ENCODE peak calls at places on chromosomes 13 and 19, in nine cellular contexts. One of them, this sample, is unnamed.

GRCh38 chr19:15284896-15285295 is 47.4 kb downstream of the BRD4 start:
- DNase-seq in psoas muscle: no peak
- DNase-seq in tibial artery: no peak
- DNase-seq in left ventricle myocardium inferior: no peak
- DNase-seq in AG09319: no peak
- DNase-seq in kidney epithelial cell: no peak
- DNase-seq in brain microvascular endothelial cell: no peak
- DNase-seq in endothelial cell of umbilical vein: no peak
- DNase-seq in fibroblast of pulmonary artery: no peak
- DNase-seq in this sample: no peak

GRCh38 chr19:36488118-36488815 is 1.1 kb downstream of the ZNF566 start:
- DNase-seq in psoas muscle: no peak
- DNase-seq in tibial artery: no peak
- DNase-seq in left ventricle myocardium inferior: no peak
- DNase-seq in AG09319: no peak
- DNase-seq in kidney epithelial cell: no peak
- DNase-seq in brain microvascular endothelial cell: no peak
- DNase-seq in endothelial cell of umbilical vein: no peak
- DNase-seq in fibroblast of pulmonary artery: no peak
- DNase-seq in this sample: no peak

GRCh38 chr19:47176627-47177090 is 46.0 kb downstream of the SAE1 start:
- DNase-seq in psoas muscle: no peak
- DNase-seq in tibial artery: peak; percentile 37
- DNase-seq in left ventricle myocardium inferior: no peak
- DNase-seq in AG09319: peak; percentile 75
- DNase-seq in kidney epithelial cell: peak; percentile 44
- DNase-seq in brain microvascular endothelial cell: peak; percentile 96
- DNase-seq in endothelial cell of umbilical vein: peak; percentile 100
- DNase-seq in fibroblast of pulmonary artery: peak; percentile 96
- DNase-seq in this sample: no peak

GRCh38 chr13:74771964-74772363 is 637.8 kb upstream of the KLF12 start:
- DNase-seq in psoas muscle: no peak
- DNase-seq in tibial artery: no peak
- DNase-seq in left ventricle myocardium inferior: no peak
- DNase-seq in AG09319: no peak
- DNase-seq in kidney epithelial cell: peak; percentile 31
- DNase-seq in brain microvascular endothelial cell: peak; percentile 57
- DNase-seq in endothelial cell of umbilical vein: no peak
- DNase-seq in fibroblast of pulmonary artery: peak; percentile 78
- DNase-seq in this sample: no peak

GRCh38 chr19:15289673-15290072 is 42.7 kb downstream of the BRD4 start:
- DNase-seq in psoas muscle: no peak
- DNase-seq in tibial artery: no peak
- DNase-seq in left ventricle myocardium inferior: no peak
- DNase-seq in AG09319: no peak
- DNase-seq in kidney epithelial cell: no peak
- DNase-seq in brain microvascular endothelial cell: no peak
- DNase-seq in endothelial cell of umbilical vein: no peak
- DNase-seq in fibroblast of pulmonary artery: no peak
- DNase-seq in this sample: no peak

GRCh38 chr13:100789481-100789880 is 114.9 kb upstream of the TMTC4 start:
- DNase-seq in psoas muscle: no peak
- DNase-seq in tibial artery: no peak
- DNase-seq in left ventricle myocardium inferior: no peak
- DNase-seq in AG09319: no peak
- DNase-seq in kidney epithelial cell: no peak
- DNase-seq in brain microvascular endothelial cell: peak; percentile 6
- DNase-seq in endothelial cell of umbilical vein: peak; percentile 5
- DNase-seq in fibroblast of pulmonary artery: peak; percentile 46
- DNase-seq in this sample: no peak

GRCh38 chr13:73403362-73404150 is 344.8 kb downstream of the KLF5 start:
- DNase-seq in psoas muscle: no peak
- DNase-seq in tibial artery: no peak
- DNase-seq in left ventricle myocardium inferior: no peak
- DNase-seq in AG09319: no peak
- DNase-seq in kidney epithelial cell: no peak
- DNase-seq in brain microvascular endothelial cell: no peak
- DNase-seq in endothelial cell of umbilical vein: no peak
- DNase-seq in fibroblast of pulmonary artery: no peak
- DNase-seq in this sample: no peak

GRCh38 chr19:17743874-17744273 is 7.4 kb upstream of the FCHO1 start:
- DNase-seq in psoas muscle: no peak
- DNase-seq in tibial artery: no peak
- DNase-seq in left ventricle myocardium inferior: no peak
- DNase-seq in AG09319: no peak
- DNase-seq in kidney epithelial cell: no peak
- DNase-seq in brain microvascular endothelial cell: peak; percentile 16
- DNase-seq in endothelial cell of umbilical vein: peak; percentile 40
- DNase-seq in fibroblast of pulmonary artery: peak; percentile 76
- DNase-seq in this sample: no peak

GRCh38 chr19:49881672-49882394 is 4.3 kb downstream of the TBC1D17 start:
- DNase-seq in psoas muscle: no peak
- DNase-seq in tibial artery: no peak
- DNase-seq in left ventricle myocardium inferior: no peak
- DNase-seq in AG09319: no peak
- DNase-seq in kidney epithelial cell: no peak
- DNase-seq in brain microvascular endothelial cell: no peak
- DNase-seq in endothelial cell of umbilical vein: no peak
- DNase-seq in fibroblast of pulmonary artery: peak; percentile 30
- DNase-seq in this sample: no peak

GRCh38 chr19:46412034-46412982 is 1.1 kb downstream of the CCDC8 start:
- DNase-seq in psoas muscle: peak; percentile 20
- DNase-seq in tibial artery: no peak
- DNase-seq in left ventricle myocardium inferior: no peak
- DNase-seq in AG09319: no peak
- DNase-seq in kidney epithelial cell: no peak
- DNase-seq in brain microvascular endothelial cell: no peak
- DNase-seq in endothelial cell of umbilical vein: no peak
- DNase-seq in fibroblast of pulmonary artery: no peak
- DNase-seq in this sample: no peak

GRCh38 chr13:73602295-73602694 is 531.9 kb downstream of the KLF12 start:
- DNase-seq in psoas muscle: no peak
- DNase-seq in tibial artery: no peak
- DNase-seq in left ventricle myocardium inferior: no peak
- DNase-seq in AG09319: no peak
- DNase-seq in kidney epithelial cell: no peak
- DNase-seq in brain microvascular endothelial cell: peak; percentile 2
- DNase-seq in endothelial cell of umbilical vein: no peak
- DNase-seq in fibroblast of pulmonary artery: peak; percentile 29
- DNase-seq in this sample: no peak

GRCh38 chr19:7636317-7636690 is 606 bp upstream of the STXBP2 start:
- DNase-seq in psoas muscle: no peak
- DNase-seq in tibial artery: no peak
- DNase-seq in left ventricle myocardium inferior: no peak
- DNase-seq in AG09319: no peak
- DNase-seq in kidney epithelial cell: no peak
- DNase-seq in brain microvascular endothelial cell: no peak
- DNase-seq in endothelial cell of umbilical vein: no peak
- DNase-seq in fibroblast of pulmonary artery: no peak
- DNase-seq in this sample: no peak

GRCh38 chr13:93709511-93710244 is 483.1 kb downstream of the GPC6 start:
- DNase-seq in psoas muscle: no peak
- DNase-seq in tibial artery: no peak
- DNase-seq in left ventricle myocardium inferior: no peak
- DNase-seq in AG09319: peak; percentile 29
- DNase-seq in kidney epithelial cell: no peak
- DNase-seq in brain microvascular endothelial cell: no peak
- DNase-seq in endothelial cell of umbilical vein: no peak
- DNase-seq in fibroblast of pulmonary artery: no peak
- DNase-seq in this sample: no peak

GRCh38 chr19:14218615-14219330 is 12.8 kb upstream of the ADGRL1 start:
- DNase-seq in psoas muscle: no peak
- DNase-seq in tibial artery: no peak
- DNase-seq in left ventricle myocardium inferior: no peak
- DNase-seq in AG09319: no peak
- DNase-seq in kidney epithelial cell: no peak
- DNase-seq in brain microvascular endothelial cell: no peak
- DNase-seq in endothelial cell of umbilical vein: no peak
- DNase-seq in fibroblast of pulmonary artery: peak; percentile 46
- DNase-seq in this sample: no peak

GRCh38 chr13:26660185-26660584 is 100.4 kb downstream of the GPR12 start:
- DNase-seq in psoas muscle: no peak
- DNase-seq in tibial artery: no peak
- DNase-seq in left ventricle myocardium inferior: no peak
- DNase-seq in AG09319: no peak
- DNase-seq in kidney epithelial cell: no peak
- DNase-seq in brain microvascular endothelial cell: no peak
- DNase-seq in endothelial cell of umbilical vein: no peak
- DNase-seq in fibroblast of pulmonary artery: no peak
- DNase-seq in this sample: no peak

GRCh38 chr13:102400619-102401125 is 1.2 kb downstream of the FGF14 start:
- DNase-seq in psoas muscle: peak; percentile 29
- DNase-seq in tibial artery: peak; percentile 36
- DNase-seq in left ventricle myocardium inferior: peak; percentile 16
- DNase-seq in AG09319: no peak
- DNase-seq in kidney epithelial cell: no peak
- DNase-seq in brain microvascular endothelial cell: no peak
- DNase-seq in endothelial cell of umbilical vein: no peak
- DNase-seq in fibroblast of pulmonary artery: no peak
- DNase-seq in this sample: no peak

GRCh38 chr13:51778407-51778806 is 25.6 kb downstream of the DHRS12 start:
- DNase-seq in psoas muscle: no peak
- DNase-seq in tibial artery: no peak
- DNase-seq in left ventricle myocardium inferior: no peak
- DNase-seq in AG09319: no peak
- DNase-seq in kidney epithelial cell: no peak
- DNase-seq in brain microvascular endothelial cell: no peak
- DNase-seq in endothelial cell of umbilical vein: no peak
- DNase-seq in fibroblast of pulmonary artery: no peak
- DNase-seq in this sample: no peak

DNA sequence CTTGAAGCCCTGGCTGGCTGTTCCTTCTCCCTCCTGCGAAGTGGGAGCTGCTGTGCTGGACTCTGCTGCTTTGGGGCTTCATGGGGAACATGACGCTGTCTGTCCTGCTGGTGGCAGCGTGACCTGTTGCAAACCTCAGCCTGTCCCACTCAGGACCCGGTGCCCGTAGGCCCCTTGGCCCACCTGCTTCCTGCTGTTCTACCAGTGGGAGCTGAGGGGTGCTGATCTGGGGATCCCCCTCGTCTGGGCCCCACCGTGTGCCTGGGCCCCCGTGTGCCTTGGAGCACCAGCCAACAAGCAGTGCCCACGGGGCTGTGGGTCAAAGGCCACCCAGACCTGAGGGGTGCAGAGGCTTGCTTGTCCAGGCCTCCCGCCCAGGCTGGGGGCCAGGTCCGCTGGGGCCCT is 5.3 kb downstream of the SPPL2B start:
- DNase-seq in psoas muscle: no peak
- DNase-seq in tibial artery: no peak
- DNase-seq in left ventricle myocardium inferior: no peak
- DNase-seq in AG09319: no peak
- DNase-seq in kidney epithelial cell: no peak
- DNase-seq in brain microvascular endothelial cell: no peak
- DNase-seq in endothelial cell of umbilical vein: no peak
- DNase-seq in fibroblast of pulmonary artery: no peak
- DNase-seq in this sample: no peak
- TF ChIP-seq CTCF in psoas muscle: no peak
- TF ChIP-seq CTCF in tibial artery: no peak
- TF ChIP-seq CTCF in left ventricle myocardium inferior: no peak
- TF ChIP-seq CTCF in AG09319: no peak
- TF ChIP-seq CTCF in kidney epithelial cell: no peak
- TF ChIP-seq CTCF in brain microvascular endothelial cell: no peak
- TF ChIP-seq CTCF in endothelial cell of umbilical vein: no peak
- TF ChIP-seq CTCF in fibroblast of pulmonary artery: no peak
- TF ChIP-seq CTCF in this sample: no peak

DNA sequence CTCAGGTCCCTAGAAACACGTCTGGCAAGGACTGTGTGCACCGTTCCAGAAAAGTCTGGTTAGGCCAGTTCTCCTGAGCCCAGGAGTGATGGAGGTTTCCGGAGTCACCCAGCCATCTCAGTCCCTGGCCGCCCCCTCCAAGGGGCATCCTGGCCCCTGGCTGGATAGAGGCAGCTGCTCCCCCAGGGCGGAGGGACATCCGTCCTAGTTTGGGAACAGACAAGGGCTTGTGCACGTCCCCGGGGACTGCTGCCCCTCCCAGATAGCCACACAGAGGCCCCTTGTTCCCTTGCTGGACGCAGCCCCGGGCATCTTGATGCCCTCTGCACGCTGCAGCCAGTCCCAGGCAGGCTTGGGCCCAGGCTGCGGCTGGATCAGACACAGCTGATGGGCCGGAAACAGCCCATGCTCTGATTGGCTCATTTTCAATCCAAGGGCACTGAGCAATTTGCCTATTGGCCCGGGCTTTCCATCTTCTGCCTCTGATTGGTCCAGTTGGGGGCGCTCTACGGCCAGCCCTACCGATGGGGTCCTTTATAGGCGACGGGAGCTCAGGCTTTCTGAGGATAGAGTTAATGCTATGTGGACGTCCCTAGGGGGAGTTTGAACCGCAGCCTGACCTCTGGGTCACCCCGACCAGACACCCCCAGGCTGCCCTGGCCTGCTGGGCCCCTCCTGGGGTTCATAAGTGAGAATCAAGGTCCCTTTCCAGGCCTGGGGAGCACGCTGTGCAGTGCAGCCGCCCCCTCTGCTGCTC is 3.7 kb downstream of the S1PR2 start:
- DNase-seq in psoas muscle: peak; percentile 32
- DNase-seq in tibial artery: peak; percentile 43
- DNase-seq in left ventricle myocardium inferior: peak; percentile 56
- DNase-seq in AG09319: no peak
- DNase-seq in kidney epithelial cell: no peak
- DNase-seq in brain microvascular endothelial cell: no peak
- DNase-seq in endothelial cell of umbilical vein: no peak
- DNase-seq in fibroblast of pulmonary artery: peak; percentile 36
- DNase-seq in this sample: no peak
- TF ChIP-seq CTCF in psoas muscle: no peak
- TF ChIP-seq CTCF in tibial artery: no peak
- TF ChIP-seq CTCF in left ventricle myocardium inferior: no peak
- TF ChIP-seq CTCF in AG09319: peak; percentile 8
- TF ChIP-seq CTCF in kidney epithelial cell: no peak
- TF ChIP-seq CTCF in brain microvascular endothelial cell: peak; percentile 19
- TF ChIP-seq CTCF in endothelial cell of umbilical vein: no peak
- TF ChIP-seq CTCF in fibroblast of pulmonary artery: no peak
- TF ChIP-seq CTCF in this sample: no peak

DNA sequence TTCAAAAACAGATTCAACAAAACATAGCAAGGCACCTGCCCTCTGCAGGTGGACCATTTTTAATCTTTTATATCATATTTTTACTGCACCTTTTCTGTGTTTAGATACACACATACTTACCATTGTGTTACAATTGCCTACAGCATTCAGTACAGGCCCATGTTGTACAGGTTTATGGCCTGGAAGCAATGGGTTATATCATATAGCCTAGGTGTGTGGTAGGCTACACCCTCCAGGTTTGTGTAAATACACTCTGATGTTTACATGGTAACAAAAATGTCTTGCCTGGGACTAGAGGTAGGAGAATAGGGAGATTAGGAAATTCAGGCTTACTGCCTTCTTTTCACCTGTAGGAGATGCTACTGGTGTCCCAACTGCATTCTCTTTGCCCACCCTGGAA is 8.2 kb upstream of the UBAC2 start:
- DNase-seq in psoas muscle: no peak
- DNase-seq in tibial artery: no peak
- DNase-seq in left ventricle myocardium inferior: no peak
- DNase-seq in AG09319: no peak
- DNase-seq in kidney epithelial cell: no peak
- DNase-seq in brain microvascular endothelial cell: no peak
- DNase-seq in endothelial cell of umbilical vein: no peak
- DNase-seq in fibroblast of pulmonary artery: no peak
- DNase-seq in this sample: no peak
- TF ChIP-seq CTCF in psoas muscle: no peak
- TF ChIP-seq CTCF in tibial artery: no peak
- TF ChIP-seq CTCF in left ventricle myocardium inferior: no peak
- TF ChIP-seq CTCF in AG09319: no peak
- TF ChIP-seq CTCF in kidney epithelial cell: no peak
- TF ChIP-seq CTCF in brain microvascular endothelial cell: no peak
- TF ChIP-seq CTCF in endothelial cell of umbilical vein: no peak
- TF ChIP-seq CTCF in fibroblast of pulmonary artery: no peak
- TF ChIP-seq CTCF in this sample: no peak

GRCh38 chr13:28582892-28583240 is 76.1 kb upstream of the POMP start:
- DNase-seq in psoas muscle: no peak
- DNase-seq in tibial artery: no peak
- DNase-seq in left ventricle myocardium inferior: no peak
- DNase-seq in AG09319: no peak
- DNase-seq in kidney epithelial cell: no peak
- DNase-seq in brain microvascular endothelial cell: no peak
- DNase-seq in endothelial cell of umbilical vein: no peak
- DNase-seq in fibroblast of pulmonary artery: no peak
- DNase-seq in this sample: no peak
- TF ChIP-seq CTCF in psoas muscle: no peak
- TF ChIP-seq CTCF in tibial artery: no peak
- TF ChIP-seq CTCF in left ventricle myocardium inferior: no peak
- TF ChIP-seq CTCF in AG09319: no peak
- TF ChIP-seq CTCF in kidney epithelial cell: no peak
- TF ChIP-seq CTCF in brain microvascular endothelial cell: no peak
- TF ChIP-seq CTCF in endothelial cell of umbilical vein: no peak
- TF ChIP-seq CTCF in fibroblast of pulmonary artery: no peak
- TF ChIP-seq CTCF in this sample: no peak